ENCODE peak calls at places on chromosomes 2 and 18, in eight cellular contexts. P, E, V, X, Z, Q, C and O are unnamed samples.

GRCh38 chr18:32156855-32157254 is 33.0 kb upstream of the MEP1B start:
- DNase-seq in P (no peak), E (no peak), V (no peak), X (no peak), Z (no peak), Q (no peak), C (no peak), O (no peak)

GRCh38 chr2:241933175-241933911 is 63.8 kb downstream of the RTP5 start:
- DNase-seq in P (peak; percentile 66), E (no peak), V (peak; percentile 8), X (peak; percentile 55), Z (peak; percentile 23), Q (no peak), C (no peak), O (peak; percentile 80)

GRCh38 chr18:11323359-11323819 is 174.0 kb upstream of the PIEZO2 start:
- DNase-seq in P (no peak), E (no peak), V (no peak), X (peak; percentile 42), Z (peak; percentile 78), Q (no peak), C (no peak), O (peak; percentile 46)

GRCh38 chr2:209661286-209661685 is 110.3 kb upstream of the UNC80 start:
- DNase-seq in P (no peak), E (no peak), V (no peak), X (no peak), Z (peak; percentile 34), Q (no peak), C (no peak), O (no peak)

GRCh38 chr2:24870891-24871705 is 48.9 kb downstream of the ADCY3 start:
- DNase-seq in P (no peak), E (no peak), V (no peak), X (no peak), Z (no peak), Q (no peak), C (no peak), O (no peak)

GRCh38 chr2:207860685-207861084 is 91.0 kb upstream of the FZD5 start:
- DNase-seq in P (no peak), E (no peak), V (no peak), X (no peak), Z (no peak), Q (no peak), C (no peak), O (no peak)

GRCh38 chr2:40213071-40213470 is 238.8 kb downstream of the SLC8A1 start:
- DNase-seq in P (no peak), E (no peak), V (peak; percentile 19), X (no peak), Z (peak; percentile 70), Q (no peak), C (no peak), O (no peak)

GRCh38 chr18:48834421-48835011 is 116.2 kb downstream of the SMAD7 start:
- DNase-seq in P (peak; percentile 37), E (peak; percentile 61), V (peak; percentile 33), X (peak; percentile 77), Z (peak; percentile 89), Q (peak; percentile 76), C (peak; percentile 85), O (no peak)

GRCh38 chr18:56831988-56832387 is 180.8 kb downstream of the WDR7 start:
- DNase-seq in P (no peak), E (no peak), V (no peak), X (no peak), Z (peak; percentile 55), Q (no peak), C (no peak), O (no peak)

GRCh38 chr2:69292326-69292725 is 94.7 kb downstream of the GFPT1 start:
- DNase-seq in P (no peak), E (no peak), V (no peak), X (no peak), Z (no peak), Q (no peak), C (no peak), O (no peak)

GRCh38 chr2:65503746-65504145 is 71.3 kb upstream of the SPRED2 start:
- DNase-seq in P (no peak), E (no peak), V (no peak), X (no peak), Z (no peak), Q (no peak), C (no peak), O (no peak)

GRCh38 chr18:29892960-29893558 is 1149.5 kb downstream of the DSC3 start:
- DNase-seq in P (no peak), E (no peak), V (no peak), X (no peak), Z (no peak), Q (no peak), C (no peak), O (no peak)

GRCh38 chr2:70087703-70088507 is 628 bp downstream of the PCBP1 start:
- DNase-seq in P (peak; percentile 68), E (no peak), V (peak; percentile 54), X (peak; percentile 77), Z (no peak), Q (peak; percentile 28), C (peak; percentile 61), O (peak; percentile 68)

GRCh38 chr2:42386684-42387083 is 25.7 kb upstream of the COX7A2L start:
- DNase-seq in P (no peak), E (no peak), V (no peak), X (no peak), Z (no peak), Q (no peak), C (no peak), O (no peak)

GRCh38 chr2:24459224-24459799 is 31.7 kb upstream of the NCOA1 start:
- DNase-seq in P (no peak), E (no peak), V (no peak), X (no peak), Z (no peak), Q (no peak), C (no peak), O (no peak)

GRCh38 chr2:212998629-212999359 is 152.6 kb downstream of the IKZF2 start:
- DNase-seq in P (no peak), E (no peak), V (no peak), X (no peak), Z (peak; percentile 18), Q (no peak), C (no peak), O (no peak)

GRCh38 chr2:238046871-238047270 is 13.9 kb upstream of the SCLY start:
- DNase-seq in P (no peak), E (no peak), V (peak; percentile 9), X (peak; percentile 85), Z (no peak), Q (no peak), C (no peak), O (no peak)

GRCh38 chr2:64062840-64063239 is 43.6 kb upstream of the VPS54 start:
- DNase-seq in P (no peak), E (no peak), V (peak; percentile 46), X (peak; percentile 82), Z (peak; percentile 63), Q (no peak), C (no peak), O (peak; percentile 68)

GRCh38 chr18:28903366-28903765 is 726.4 kb upstream of the CDH2 start:
- DNase-seq in P (no peak), E (no peak), V (no peak), X (no peak), Z (peak; percentile 49), Q (no peak), C (no peak), O (no peak)

GRCh38 chr2:192148620-192149321 is 46.0 kb downstream of the TMEFF2 start:
- DNase-seq in P (no peak), E (no peak), V (no peak), X (no peak), Z (peak; percentile 90), Q (no peak), C (no peak), O (no peak)
- H3K4me1 ChIP-seq in P (no peaks in the 10 kb centered on the region), E (no peaks in the 10 kb centered on the region), V (no peaks in the 10 kb centered on the region), X (no peaks in the 10 kb centered on the region), Z (peaks cover 34% of the 10 kb centered on the region), Q (peaks cover 17% of the 10 kb centered on the region), C (no peaks in the 10 kb centered on the region), O (no peaks in the 10 kb centered on the region)

GRCh38 chr2:109174214-109174613 is 45.2 kb downstream of the SH3RF3 start:
- DNase-seq in P (no peak), E (peak; percentile 9), V (no peak), X (no peak), Z (no peak), Q (no peak), C (no peak), O (no peak)
- H3K4me1 ChIP-seq in P (peaks cover 25% of the 10 kb centered on the region), E (peaks cover 24% of the 10 kb centered on the region), V (no peaks in the 10 kb centered on the region), X (peaks cover 13% of the 10 kb centered on the region), Z (peaks cover 39% of the 10 kb centered on the region), Q (peaks cover 89% of the 10 kb centered on the region), C (peaks cover 13% of the 10 kb centered on the region), O (no peaks in the 10 kb centered on the region)

DNA sequence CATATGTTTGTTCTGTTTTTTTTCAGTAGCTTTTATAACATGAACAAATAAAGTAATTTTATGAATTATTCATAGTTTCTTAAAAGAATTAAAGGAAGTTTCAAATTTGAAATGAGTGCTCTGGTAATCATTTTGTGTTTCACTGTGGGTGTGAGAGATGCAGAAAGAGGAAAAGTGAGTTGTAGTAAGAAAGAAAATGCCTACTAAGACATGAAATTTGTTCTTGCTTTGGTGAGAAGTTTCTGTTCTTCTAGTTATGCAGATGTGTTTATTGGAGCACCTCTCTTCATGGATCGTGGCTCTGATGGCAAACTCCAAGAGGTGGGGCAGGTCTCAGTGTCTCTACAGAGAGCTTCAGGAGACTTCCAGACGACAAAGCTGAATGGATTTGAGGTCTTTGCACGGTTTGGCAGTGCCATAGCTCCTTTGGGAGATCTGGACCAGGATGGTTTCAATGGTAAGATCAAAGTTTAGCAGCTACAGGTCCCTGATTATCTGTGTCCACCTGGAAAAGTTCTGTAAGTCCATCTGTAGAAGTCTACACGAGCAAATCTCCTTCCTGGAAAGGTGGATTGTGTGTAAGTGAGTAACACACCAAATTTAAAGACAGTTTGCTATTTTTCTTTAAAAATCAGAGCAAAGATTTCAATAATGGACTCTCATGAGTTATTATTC is 51.4 kb downstream of the ITGAV start:
- DNase-seq in P (no peak), E (no peak), V (no peak), X (no peak), Z (no peak), Q (no peak), C (no peak), O (no peak)
- H3K4me1 ChIP-seq in P (no peaks in the 10 kb centered on the region), E (no peaks in the 10 kb centered on the region), V (no peaks in the 10 kb centered on the region), X (no peaks in the 10 kb centered on the region), Z (peaks cover 2% of the 10 kb centered on the region), Q (no peaks in the 10 kb centered on the region), C (no peaks in the 10 kb centered on the region), O (no peaks in the 10 kb centered on the region)

GRCh38 chr2:28801726-28802125 is 8.9 kb upstream of the SPDYA start:
- DNase-seq in P (no peak), E (no peak), V (no peak), X (no peak), Z (peak; percentile 34), Q (no peak), C (no peak), O (no peak)

DNA sequence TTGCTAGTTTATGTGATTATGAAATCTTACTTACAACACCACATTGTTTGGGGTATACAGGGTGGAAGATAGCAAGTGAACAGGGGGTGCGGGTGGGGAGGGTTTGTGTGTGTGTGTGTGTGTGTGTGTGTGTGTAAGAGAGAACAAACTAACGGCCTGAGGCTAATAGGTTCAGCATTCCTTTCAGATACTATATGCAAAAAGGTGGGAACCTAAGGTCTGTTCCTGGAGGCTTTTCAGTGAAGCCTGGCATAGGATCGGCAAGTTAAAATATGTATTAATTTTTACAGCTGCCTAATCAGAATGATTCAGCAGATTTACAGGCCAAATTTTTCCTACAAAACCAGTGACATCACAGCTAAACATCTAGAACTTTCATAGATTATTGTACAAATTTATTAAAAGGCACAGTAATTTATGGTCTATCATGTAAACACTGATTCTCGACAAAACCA is 7.6 kb upstream of the SPDYA start:
- DNase-seq in P (no peak), E (no peak), V (no peak), X (no peak), Z (peak; percentile 38), Q (no peak), C (no peak), O (no peak)
- H3K4me1 ChIP-seq in P (no peaks in the 10 kb centered on the region), E (no peaks in the 10 kb centered on the region), V (no peaks in the 10 kb centered on the region), X (no peaks in the 10 kb centered on the region), Z (no peaks in the 10 kb centered on the region), Q (peaks cover 37% of the 10 kb centered on the region), C (no peaks in the 10 kb centered on the region), O (no peaks in the 10 kb centered on the region)

GRCh38 chr2:10415640-10416039 is 32.5 kb downstream of the ODC1 start:
- DNase-seq in P (no peak), E (no peak), V (no peak), X (no peak), Z (no peak), Q (no peak), C (no peak), O (no peak)
- H3K4me1 ChIP-seq in P (peaks cover 1% of the 10 kb centered on the region), E (no peaks in the 10 kb centered on the region), V (peaks cover 7% of the 10 kb centered on the region), X (peaks cover 61% of the 10 kb centered on the region), Z (peaks cover 18% of the 10 kb centered on the region), Q (peaks cover 19% of the 10 kb centered on the region), C (no peaks in the 10 kb centered on the region), O (peaks cover 14% of the 10 kb centered on the region)